ENCODE peak calls at places on chromosome 12, in eight cellular contexts. J is bronchial epithelial cell; G is DMS153; K is M059J; S is amygdala; N is CD8-positive, alpha-beta memory T cell; B is Caco-2; P is sciatic nerve. O is an unnamed sample.

GRCh38 chr12:45273717-45274271 is 57.9 kb downstream of the ANO6 start:
- DNase-seq in P (no peak), J (peak; percentile 99), B (peak; percentile 80), S (no peak), N (no peak), K (peak; percentile 98), G (no peak), O (no peak)

GRCh38 chr12:57766464-57767311 is at the start of gene CYP27B1:
- DNase-seq in P (no peak), N (no peak), K (peak; percentile 56), J (peak; percentile 75), S (no peak), G (no peak), B (no peak), O (no peak)

GRCh38 chr12:111174283-111175108 is 194.4 kb downstream of the PHETA1 start:
- DNase-seq in K (no peak), J (peak; percentile 73), G (no peak), P (no peak), N (no peak), S (no peak), B (no peak), O (no peak)

GRCh38 chr12:79886917-79887519 is 47.9 kb downstream of the PPP1R12A start:
- DNase-seq in G (peak; percentile 8), K (peak; percentile 56), J (peak; percentile 74), P (no peak), B (no peak), S (no peak), N (no peak), O (no peak)

GRCh38 chr12:51351913-51352532 is 5.5 kb upstream of the CELA1 start:
- DNase-seq in G (peak; percentile 11), S (peak; percentile 17), P (no peak), B (peak; percentile 52), K (peak; percentile 59), J (peak; percentile 33), N (peak; percentile 30), O (peak; percentile 10)

GRCh38 chr12:66314278-66314677 is 12.0 kb downstream of the HELB start:
- DNase-seq in K (no peak), J (no peak), P (no peak), S (no peak), B (no peak), G (no peak), N (no peak), O (no peak)

GRCh38 chr12:12925383-12925782 is 26.6 kb downstream of the GPRC5D start:
- DNase-seq in B (no peak), S (no peak), K (peak; percentile 40), N (no peak), P (no peak), G (no peak), J (no peak), O (no peak)

GRCh38 chr12:28578361-28578760 is 388.1 kb downstream of the CCDC91 start:
- DNase-seq in B (no peak), N (no peak), S (no peak), K (no peak), G (no peak), J (no peak), P (no peak), O (no peak)

GRCh38 chr12:64733857-64734256 is 25.3 kb downstream of the GNS start:
- DNase-seq in P (no peak), S (peak; percentile 49), N (no peak), B (no peak), G (peak; percentile 47), K (peak; percentile 94), J (peak; percentile 95), O (peak; percentile 27)

GRCh38 chr12:19198272-19198671 is 68.7 kb downstream of the PLEKHA5 start:
- DNase-seq in N (no peak), S (no peak), G (no peak), B (no peak), K (peak; percentile 97), J (peak; percentile 82), P (no peak), O (no peak)

GRCh38 chr12:6554168-6554989 is 1.5 kb downstream of the IFFO1 start:
- DNase-seq in J (peak; percentile 37), N (peak; percentile 63), B (peak; percentile 87), P (peak; percentile 85), K (peak; percentile 88), G (peak; percentile 2), S (peak; percentile 34), O (peak; percentile 62)

GRCh38 chr12:6644903-6645302 is 2.3 kb downstream of the ACRBP start:
- DNase-seq in J (no peak), K (no peak), G (no peak), N (no peak), S (no peak), B (no peak), P (no peak), O (peak; percentile 60)

GRCh38 chr12:116074686-116075085 is 202.8 kb downstream of the MED13L start:
- DNase-seq in N (no peak), K (no peak), B (no peak), G (no peak), J (no peak), P (no peak), S (no peak), O (no peak)

GRCh38 chr12:12807970-12808702 is 5.0 kb upstream of the DDX47 start:
- DNase-seq in G (peak; percentile 82), S (peak; percentile 30), J (peak; percentile 64), P (no peak), B (no peak), N (peak; percentile 27), K (peak; percentile 56), O (no peak)

GRCh38 chr12:82817368-82817767 is 130.7 kb downstream of the TMTC2 start:
- DNase-seq in N (no peak), J (peak; percentile 44), G (no peak), B (no peak), S (no peak), K (no peak), P (no peak), O (no peak)

GRCh38 chr12:79358716-79359341 is 331.9 kb downstream of the PAWR start:
- DNase-seq in N (no peak), K (peak; percentile 21), S (no peak), J (no peak), B (no peak), G (no peak), P (no peak), O (no peak)

GRCh38 chr12:96981053-96981452 is 74.0 kb downstream of the NEDD1 start:
- DNase-seq in G (no peak), S (peak; percentile 31), K (peak; percentile 90), N (no peak), P (no peak), B (no peak), J (peak; percentile 39), O (no peak)

GRCh38 chr12:4648099-4648498 is 752 bp downstream of the AKAP3 start:
- DNase-seq in P (no peak), B (no peak), G (no peak), K (no peak), S (no peak), J (peak; percentile 24), N (no peak), O (no peak)

GRCh38 chr12:82461851-82462250 is 103.5 kb downstream of the METTL25 start:
- DNase-seq in B (no peak), K (no peak), N (no peak), G (no peak), S (no peak), J (peak; percentile 93), P (no peak), O (no peak)

GRCh38 chr12:93785262-93786010 is 108.3 kb downstream of the CRADD start:
- DNase-seq in S (no peak), P (no peak), N (peak; percentile 9), K (peak; percentile 97), B (peak; percentile 73), G (no peak), J (peak; percentile 94), O (no peak)

GRCh38 chr12:42104087-42104486 is 40.6 kb downstream of the GXYLT1 start:
- DNase-seq in K (no peak), J (no peak), G (no peak), P (no peak), B (no peak), N (no peak), S (no peak), O (no peak)

GRCh38 chr12:319116-319515 is 56.5 kb upstream of the SLC6A13 start:
- DNase-seq in G (no peak), N (no peak), K (no peak), S (no peak), J (no peak), P (no peak), B (no peak), O (no peak)

GRCh38 chr12:121812320-121812871 is 8.6 kb downstream of the SETD1B start:
- DNase-seq in N (no peak), S (peak; percentile 24), K (no peak), G (peak; percentile 47), J (no peak), B (peak; percentile 62), P (peak; percentile 84), O (no peak)

GRCh38 chr12:132522586-132523380 is 32.8 kb downstream of the FBRSL1 start:
- DNase-seq in K (no peak), S (no peak), J (no peak), G (no peak), N (no peak), P (no peak), B (no peak), O (no peak)

GRCh38 chr12:21073822-21074460 is 57.1 kb upstream of the SLCO1B1 start:
- DNase-seq in G (no peak), S (no peak), N (no peak), J (peak; percentile 43), K (peak; percentile 96), B (no peak), P (no peak), O (no peak)

GRCh38 chr12:5432011-5432400 is at the start of gene NTF3:
- DNase-seq in J (no peak), N (no peak), K (peak; percentile 28), G (no peak), P (no peak), S (no peak), B (no peak), O (no peak)

GRCh38 chr12:108123382-108123781 is 5.7 kb upstream of the WSCD2 start:
- DNase-seq in J (no peak), K (no peak), G (no peak), S (no peak), P (no peak), N (no peak), B (no peak), O (no peak)

GRCh38 chr12:109726106-109726497 is 12.5 kb downstream of the FAM222A start:
- DNase-seq in J (no peak), P (no peak), B (no peak), N (no peak), G (no peak), K (no peak), S (no peak), O (no peak)

GRCh38 chr12:105742567-105742874 is 396.2 kb downstream of the NUAK1 start:
- DNase-seq in P (no peak), J (no peak), N (no peak), B (no peak), G (no peak), K (no peak), S (no peak), O (no peak)

GRCh38 chr12:42119085-42119633 is 25.5 kb downstream of the GXYLT1 start:
- DNase-seq in G (no peak), P (no peak), S (no peak), B (no peak), N (no peak), K (peak; percentile 74), J (no peak), O (no peak)

GRCh38 chr12:50066402-50066801 is 9.0 kb downstream of the ASIC1 start:
- DNase-seq in N (no peak), P (no peak), B (peak; percentile 69), S (no peak), K (peak; percentile 85), G (no peak), J (peak; percentile 50), O (no peak)

GRCh38 chr12:26701604-26702215 is 131.3 kb downstream of the ITPR2 start:
- DNase-seq in S (no peak), P (no peak), B (no peak), J (peak; percentile 59), N (no peak), K (peak; percentile 63), G (peak; percentile 41), O (no peak)

GRCh38 chr12:32545413-32545970 is 133.6 kb upstream of the DNM1L start:
- DNase-seq in J (no peak), S (no peak), N (no peak), G (no peak), P (no peak), B (no peak), K (no peak), O (no peak)

GRCh38 chr12:26121841-26122680 is 2.8 kb downstream of the BHLHE41 start:
- DNase-seq in N (no peak), J (no peak), B (no peak), P (no peak), K (peak; percentile 34), G (no peak), S (no peak), O (no peak)

O was measured in substantia nigra.